ENCODE peak calls at places on chromosomes 1 and 21, in eight cellular contexts. One of them, this sample, is unnamed.

GRCh38 chr1:7406641-7407546 is 364.2 kb upstream of the VAMP3 start:
- DNase-seq in A549: no peak
- DNase-seq in CD8-positive, alpha-beta T cell: no peak
- DNase-seq in upper lobe of right lung: peak
- DNase-seq in psoas muscle: no peak
- DNase-seq in thoracic aorta: no peak
- DNase-seq in IMR-90: no peak
- DNase-seq in dorsolateral prefrontal cortex: no peak
- DNase-seq in this sample: no peak

GRCh38 chr1:8427986-8428385 is 110.1 kb downstream of the SLC45A1 start:
- DNase-seq in A549: no peak
- DNase-seq in CD8-positive, alpha-beta T cell: no peak
- DNase-seq in upper lobe of right lung: no peak
- DNase-seq in psoas muscle: no peak
- DNase-seq in thoracic aorta: no peak
- DNase-seq in IMR-90: no peak
- DNase-seq in dorsolateral prefrontal cortex: no peak
- DNase-seq in this sample: no peak

GRCh38 chr1:207644852-207645631 is at the start of gene CR1L:
- DNase-seq in A549: peak
- DNase-seq in CD8-positive, alpha-beta T cell: peak
- DNase-seq in upper lobe of right lung: peak
- DNase-seq in psoas muscle: peak
- DNase-seq in thoracic aorta: peak
- DNase-seq in IMR-90: peak
- DNase-seq in dorsolateral prefrontal cortex: peak
- DNase-seq in this sample: peak

GRCh38 chr1:43285269-43285986 is at the start of gene C1orf210:
- DNase-seq in A549: no peak
- DNase-seq in CD8-positive, alpha-beta T cell: no peak
- DNase-seq in upper lobe of right lung: peak
- DNase-seq in psoas muscle: no peak
- DNase-seq in thoracic aorta: no peak
- DNase-seq in IMR-90: no peak
- DNase-seq in dorsolateral prefrontal cortex: no peak
- DNase-seq in this sample: no peak

GRCh38 chr1:47659141-47659540 is 221.3 kb downstream of the FOXD2 start:
- DNase-seq in A549: no peak
- DNase-seq in CD8-positive, alpha-beta T cell: no peak
- DNase-seq in upper lobe of right lung: no peak
- DNase-seq in psoas muscle: no peak
- DNase-seq in thoracic aorta: no peak
- DNase-seq in IMR-90: no peak
- DNase-seq in dorsolateral prefrontal cortex: no peak
- DNase-seq in this sample: no peak

GRCh38 chr1:9350011-9350907 is 57.6 kb downstream of the SPSB1 start:
- DNase-seq in A549: no peak
- DNase-seq in CD8-positive, alpha-beta T cell: no peak
- DNase-seq in upper lobe of right lung: no peak
- DNase-seq in psoas muscle: peak
- DNase-seq in thoracic aorta: no peak
- DNase-seq in IMR-90: peak
- DNase-seq in dorsolateral prefrontal cortex: no peak
- DNase-seq in this sample: no peak

GRCh38 chr1:89945852-89946476 is 48.9 kb upstream of the ZNF326 start:
- DNase-seq in A549: no peak
- DNase-seq in CD8-positive, alpha-beta T cell: no peak
- DNase-seq in upper lobe of right lung: no peak
- DNase-seq in psoas muscle: no peak
- DNase-seq in thoracic aorta: no peak
- DNase-seq in IMR-90: peak
- DNase-seq in dorsolateral prefrontal cortex: no peak
- DNase-seq in this sample: no peak

GRCh38 chr1:22808846-22809501 is 98.3 kb downstream of the EPHB2 start:
- DNase-seq in A549: no peak
- DNase-seq in CD8-positive, alpha-beta T cell: no peak
- DNase-seq in upper lobe of right lung: no peak
- DNase-seq in psoas muscle: peak
- DNase-seq in thoracic aorta: no peak
- DNase-seq in IMR-90: peak
- DNase-seq in dorsolateral prefrontal cortex: peak
- DNase-seq in this sample: peak

GRCh38 chr1:164794310-164794709 is 235.3 kb downstream of the PBX1 start:
- DNase-seq in A549: peak
- DNase-seq in CD8-positive, alpha-beta T cell: no peak
- DNase-seq in upper lobe of right lung: no peak
- DNase-seq in psoas muscle: no peak
- DNase-seq in thoracic aorta: no peak
- DNase-seq in IMR-90: peak
- DNase-seq in dorsolateral prefrontal cortex: no peak
- DNase-seq in this sample: no peak

GRCh38 chr1:90114521-90115141 is 119.7 kb downstream of the ZNF326 start:
- DNase-seq in A549: peak
- DNase-seq in CD8-positive, alpha-beta T cell: no peak
- DNase-seq in upper lobe of right lung: no peak
- DNase-seq in psoas muscle: no peak
- DNase-seq in thoracic aorta: no peak
- DNase-seq in IMR-90: peak
- DNase-seq in dorsolateral prefrontal cortex: no peak
- DNase-seq in this sample: no peak

GRCh38 chr1:98702976-98703375 is 41.5 kb downstream of the SNX7 start:
- DNase-seq in A549: no peak
- DNase-seq in CD8-positive, alpha-beta T cell: no peak
- DNase-seq in upper lobe of right lung: no peak
- DNase-seq in psoas muscle: no peak
- DNase-seq in thoracic aorta: no peak
- DNase-seq in IMR-90: peak
- DNase-seq in dorsolateral prefrontal cortex: no peak
- DNase-seq in this sample: no peak

GRCh38 chr1:42163114-42163513 is 1.4 kb downstream of the GUCA2A start:
- DNase-seq in A549: peak
- DNase-seq in CD8-positive, alpha-beta T cell: no peak
- DNase-seq in upper lobe of right lung: no peak
- DNase-seq in psoas muscle: no peak
- DNase-seq in thoracic aorta: no peak
- DNase-seq in IMR-90: no peak
- DNase-seq in dorsolateral prefrontal cortex: no peak
- DNase-seq in this sample: no peak

GRCh38 chr1:95384570-95384969 is 150.6 kb downstream of the RWDD3 start:
- DNase-seq in A549: peak
- DNase-seq in CD8-positive, alpha-beta T cell: peak
- DNase-seq in upper lobe of right lung: no peak
- DNase-seq in psoas muscle: no peak
- DNase-seq in thoracic aorta: no peak
- DNase-seq in IMR-90: peak
- DNase-seq in dorsolateral prefrontal cortex: no peak
- DNase-seq in this sample: no peak

GRCh38 chr1:226674892-226675719 is 64.0 kb downstream of the ITPKB start:
- DNase-seq in A549: no peak
- DNase-seq in CD8-positive, alpha-beta T cell: peak
- DNase-seq in upper lobe of right lung: no peak
- DNase-seq in psoas muscle: no peak
- DNase-seq in thoracic aorta: no peak
- DNase-seq in IMR-90: no peak
- DNase-seq in dorsolateral prefrontal cortex: no peak
- DNase-seq in this sample: no peak

GRCh38 chr1:223748773-223749733 is 36.7 kb downstream of the CAPN2 start:
- DNase-seq in A549: peak
- DNase-seq in CD8-positive, alpha-beta T cell: peak
- DNase-seq in upper lobe of right lung: peak
- DNase-seq in psoas muscle: peak
- DNase-seq in thoracic aorta: no peak
- DNase-seq in IMR-90: peak
- DNase-seq in dorsolateral prefrontal cortex: peak
- DNase-seq in this sample: peak

GRCh38 chr1:156851779-156852413 is 7.0 kb downstream of the INSRR start:
- DNase-seq in A549: no peak
- DNase-seq in CD8-positive, alpha-beta T cell: no peak
- DNase-seq in upper lobe of right lung: no peak
- DNase-seq in psoas muscle: no peak
- DNase-seq in thoracic aorta: no peak
- DNase-seq in IMR-90: no peak
- DNase-seq in dorsolateral prefrontal cortex: no peak
- DNase-seq in this sample: no peak

GRCh38 chr1:203349757-203350522 is 982 bp downstream of the FMOD start:
- DNase-seq in A549: no peak
- DNase-seq in CD8-positive, alpha-beta T cell: no peak
- DNase-seq in upper lobe of right lung: no peak
- DNase-seq in psoas muscle: no peak
- DNase-seq in thoracic aorta: no peak
- DNase-seq in IMR-90: no peak
- DNase-seq in dorsolateral prefrontal cortex: peak
- DNase-seq in this sample: no peak

GRCh38 chr21:31343680-31344480 is at the start of gene TIAM1:
- DNase-seq in A549: peak
- DNase-seq in CD8-positive, alpha-beta T cell: no peak
- DNase-seq in upper lobe of right lung: peak
- DNase-seq in psoas muscle: peak
- DNase-seq in thoracic aorta: peak
- DNase-seq in IMR-90: peak
- DNase-seq in dorsolateral prefrontal cortex: peak
- DNase-seq in this sample: no peak
- H3K4me3 ChIP-seq in A549: no peak
- H3K4me3 ChIP-seq in CD8-positive, alpha-beta T cell: peak
- H3K4me3 ChIP-seq in upper lobe of right lung: peak
- H3K4me3 ChIP-seq in psoas muscle: peak
- H3K4me3 ChIP-seq in thoracic aorta: peak
- H3K4me3 ChIP-seq in IMR-90: peak
- H3K4me3 ChIP-seq in dorsolateral prefrontal cortex: peak
- H3K4me3 ChIP-seq in this sample: no peak

GRCh38 chr1:56345826-56346225 is 233.5 kb downstream of the PLPP3 start:
- DNase-seq in A549: no peak
- DNase-seq in CD8-positive, alpha-beta T cell: no peak
- DNase-seq in upper lobe of right lung: no peak
- DNase-seq in psoas muscle: no peak
- DNase-seq in thoracic aorta: no peak
- DNase-seq in IMR-90: no peak
- DNase-seq in dorsolateral prefrontal cortex: no peak
- DNase-seq in this sample: no peak

GRCh38 chr1:56336972-56337371 is 242.4 kb downstream of the PLPP3 start:
- DNase-seq in A549: no peak
- DNase-seq in CD8-positive, alpha-beta T cell: no peak
- DNase-seq in upper lobe of right lung: no peak
- DNase-seq in psoas muscle: no peak
- DNase-seq in thoracic aorta: no peak
- DNase-seq in IMR-90: peak
- DNase-seq in dorsolateral prefrontal cortex: no peak
- DNase-seq in this sample: no peak

GRCh38 chr1:56339093-56339492 is 240.3 kb downstream of the PLPP3 start:
- DNase-seq in A549: no peak
- DNase-seq in CD8-positive, alpha-beta T cell: no peak
- DNase-seq in upper lobe of right lung: no peak
- DNase-seq in psoas muscle: no peak
- DNase-seq in thoracic aorta: no peak
- DNase-seq in IMR-90: no peak
- DNase-seq in dorsolateral prefrontal cortex: no peak
- DNase-seq in this sample: no peak

GRCh38 chr1:56339786-56340465 is 239.4 kb downstream of the PLPP3 start:
- DNase-seq in A549: no peak
- DNase-seq in CD8-positive, alpha-beta T cell: no peak
- DNase-seq in upper lobe of right lung: no peak
- DNase-seq in psoas muscle: no peak
- DNase-seq in thoracic aorta: no peak
- DNase-seq in IMR-90: no peak
- DNase-seq in dorsolateral prefrontal cortex: no peak
- DNase-seq in this sample: no peak

GRCh38 chr1:56340977-56341376 is 238.4 kb downstream of the PLPP3 start:
- DNase-seq in A549: no peak
- DNase-seq in CD8-positive, alpha-beta T cell: no peak
- DNase-seq in upper lobe of right lung: no peak
- DNase-seq in psoas muscle: no peak
- DNase-seq in thoracic aorta: no peak
- DNase-seq in IMR-90: no peak
- DNase-seq in dorsolateral prefrontal cortex: no peak
- DNase-seq in this sample: no peak
- TF ChIP-seq CTCF in A549: no peak
- TF ChIP-seq CTCF in CD8-positive, alpha-beta T cell: no peak
- TF ChIP-seq CTCF in upper lobe of right lung: no peak
- TF ChIP-seq CTCF in psoas muscle: no peak
- TF ChIP-seq CTCF in thoracic aorta: no peak
- TF ChIP-seq CTCF in IMR-90: no peak
- TF ChIP-seq CTCF in dorsolateral prefrontal cortex: no peak
- TF ChIP-seq CTCF in this sample: no peak

GRCh38 chr21:38959686-38960049 is 153.9 kb downstream of the ETS2 start:
- DNase-seq in A549: no peak
- DNase-seq in CD8-positive, alpha-beta T cell: no peak
- DNase-seq in upper lobe of right lung: no peak
- DNase-seq in psoas muscle: no peak
- DNase-seq in thoracic aorta: no peak
- DNase-seq in IMR-90: no peak
- DNase-seq in dorsolateral prefrontal cortex: no peak
- DNase-seq in this sample: no peak

GRCh38 chr21:38958940-38959685 is 153.4 kb downstream of the ETS2 start:
- DNase-seq in A549: peak
- DNase-seq in CD8-positive, alpha-beta T cell: no peak
- DNase-seq in upper lobe of right lung: no peak
- DNase-seq in psoas muscle: peak
- DNase-seq in thoracic aorta: no peak
- DNase-seq in IMR-90: peak
- DNase-seq in dorsolateral prefrontal cortex: no peak
- DNase-seq in this sample: no peak

GRCh38 chr21:38957575-38958340 is 152.0 kb downstream of the ETS2 start:
- DNase-seq in A549: no peak
- DNase-seq in CD8-positive, alpha-beta T cell: no peak
- DNase-seq in upper lobe of right lung: no peak
- DNase-seq in psoas muscle: no peak
- DNase-seq in thoracic aorta: no peak
- DNase-seq in IMR-90: no peak
- DNase-seq in dorsolateral prefrontal cortex: no peak
- DNase-seq in this sample: no peak

GRCh38 chr21:38963006-38963405 is 157.3 kb downstream of the ETS2 start:
- DNase-seq in A549: no peak
- DNase-seq in CD8-positive, alpha-beta T cell: no peak
- DNase-seq in upper lobe of right lung: no peak
- DNase-seq in psoas muscle: no peak
- DNase-seq in thoracic aorta: no peak
- DNase-seq in IMR-90: no peak
- DNase-seq in dorsolateral prefrontal cortex: no peak
- DNase-seq in this sample: no peak

GRCh38 chr21:38960251-38960650 is 154.5 kb downstream of the ETS2 start:
- DNase-seq in A549: no peak
- DNase-seq in CD8-positive, alpha-beta T cell: no peak
- DNase-seq in upper lobe of right lung: no peak
- DNase-seq in psoas muscle: no peak
- DNase-seq in thoracic aorta: no peak
- DNase-seq in IMR-90: no peak
- DNase-seq in dorsolateral prefrontal cortex: no peak
- DNase-seq in this sample: no peak
- H3K27ac ChIP-seq in A549: peak
- H3K27ac ChIP-seq in CD8-positive, alpha-beta T cell: no peak
- H3K27ac ChIP-seq in upper lobe of right lung: peak
- H3K27ac ChIP-seq in psoas muscle: no peak
- H3K27ac ChIP-seq in thoracic aorta: no peak
- H3K27ac ChIP-seq in IMR-90: no peak
- H3K27ac ChIP-seq in dorsolateral prefrontal cortex: no peak
- H3K27ac ChIP-seq in this sample: no peak

DNA sequence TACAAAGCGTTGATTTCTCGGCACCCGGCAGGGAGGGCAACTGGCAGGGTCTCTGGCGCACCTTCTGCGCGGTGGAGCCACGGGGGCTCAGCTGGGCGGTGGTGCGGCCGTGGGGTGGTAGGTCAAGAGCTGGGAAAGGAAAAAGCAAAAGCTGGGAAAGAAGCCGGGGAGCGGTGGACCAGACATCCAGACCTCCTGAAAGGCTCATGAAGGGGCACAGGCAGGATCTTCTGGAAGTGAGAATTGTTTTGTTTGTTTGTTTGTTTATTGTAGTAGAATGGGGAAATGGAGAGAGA is 7.2 kb upstream of the RNU1-1 start:
- DNase-seq in A549: no peak
- DNase-seq in CD8-positive, alpha-beta T cell: no peak
- DNase-seq in upper lobe of right lung: no peak
- DNase-seq in psoas muscle: no peak
- DNase-seq in thoracic aorta: no peak
- DNase-seq in IMR-90: no peak
- DNase-seq in dorsolateral prefrontal cortex: no peak
- DNase-seq in this sample: no peak
- H3K4me3 ChIP-seq in A549: no peak
- H3K4me3 ChIP-seq in CD8-positive, alpha-beta T cell: no peak
- H3K4me3 ChIP-seq in upper lobe of right lung: no peak
- H3K4me3 ChIP-seq in psoas muscle: no peak
- H3K4me3 ChIP-seq in thoracic aorta: no peak
- H3K4me3 ChIP-seq in IMR-90: no peak
- H3K4me3 ChIP-seq in dorsolateral prefrontal cortex: no peak
- H3K4me3 ChIP-seq in this sample: no peak